ENCODE peak calls at places on chromosomes 5 and 9, in six cellular contexts. P is CD8-positive, alpha-beta T cell; K is CD4-positive, alpha-beta T cell; S is neuronal stem cell; I is PC-9; W is left ventricle myocardium inferior. V is an unnamed sample.

GRCh38 chr5:23704176-23704855 is 196.9 kb downstream of the PRDM9 start:
- DNase-seq in S (no peak), K (no peak), W (no peak), I (no peak), P (no peak), V (peak)

GRCh38 chr5:132419517-132420468 is 50.3 kb downstream of the SLC22A5 start:
- DNase-seq in P (peak), I (peak), W (peak), K (peak), S (peak), V (no peak)

GRCh38 chr5:308672-309271 is 12.7 kb upstream of the AHRR start:
- DNase-seq in W (no peak), P (no peak), K (no peak), I (no peak), S (no peak), V (no peak)

GRCh38 chr5:133353741-133354140 is 258.6 kb downstream of the FSTL4 start:
- DNase-seq in I (no peak), W (no peak), K (no peak), S (peak), P (no peak), V (no peak)

GRCh38 chr5:175680020-175680419 is 22.1 kb downstream of the HRH2 start:
- DNase-seq in P (no peak), K (no peak), S (no peak), W (no peak), I (no peak), V (no peak)

GRCh38 chr5:35518104-35518503 is 99.6 kb upstream of the SPEF2 start:
- DNase-seq in I (no peak), P (no peak), S (no peak), K (no peak), W (no peak), V (no peak)

GRCh38 chr9:14993891-14994554 is 83.8 kb upstream of the FREM1 start:
- DNase-seq in S (no peak), W (no peak), P (no peak), K (no peak), I (no peak), V (no peak)

GRCh38 chr5:138408023-138408422 is 30.8 kb upstream of the REEP2 start:
- DNase-seq in S (no peak), I (no peak), P (no peak), W (no peak), K (no peak), V (no peak)

GRCh38 chr9:134536101-134536900 is 105.3 kb upstream of the COL5A1 start:
- DNase-seq in P (no peak), W (peak), I (no peak), S (no peak), K (no peak), V (no peak)

GRCh38 chr9:4324513-4324912 is 24.6 kb upstream of the GLIS3 start:
- DNase-seq in W (no peak), P (no peak), K (no peak), I (no peak), S (no peak), V (no peak)

GRCh38 chr5:135996611-135997010 is 32.2 kb upstream of the TGFBI start:
- DNase-seq in S (no peak), P (no peak), K (no peak), I (no peak), W (no peak), V (no peak)

DNA sequence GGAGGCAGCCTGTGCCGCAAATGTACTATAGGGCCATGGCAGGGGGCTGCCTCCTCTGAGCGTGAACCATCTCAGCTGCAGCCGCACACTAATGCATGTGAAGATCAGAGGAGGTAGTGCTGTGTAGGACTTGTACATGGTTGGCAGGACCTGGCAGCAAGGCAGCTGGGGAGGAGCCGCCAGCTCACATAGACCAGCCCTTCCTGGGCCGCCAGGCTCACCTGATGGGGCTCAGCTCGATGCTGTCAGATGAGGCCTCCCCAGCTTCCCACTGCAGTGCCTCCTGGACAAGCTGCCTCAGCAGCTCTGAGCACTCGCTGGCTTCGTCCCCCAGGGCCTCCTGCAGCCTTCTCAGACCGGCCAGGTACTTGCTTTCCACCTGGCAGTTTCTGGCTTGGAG is 18.0 kb upstream of the CORO2A start:
- DNase-seq in I (no peak), S (no peak), W (no peak), P (no peak), K (no peak), V (no peak)
- H3K27ac ChIP-seq in I (no peak), S (no peak), W (no peak), P (no peak), K (no peak), V (no peak)

GRCh38 chr5:83447533-83447932 is 24.0 kb upstream of the VCAN start:
- DNase-seq in P (no peak), S (no peak), K (no peak), W (no peak), I (no peak), V (no peak)
- H3K27ac ChIP-seq in P (no peak), S (no peak), K (no peak), W (no peak), I (no peak), V (no peak)

DNA sequence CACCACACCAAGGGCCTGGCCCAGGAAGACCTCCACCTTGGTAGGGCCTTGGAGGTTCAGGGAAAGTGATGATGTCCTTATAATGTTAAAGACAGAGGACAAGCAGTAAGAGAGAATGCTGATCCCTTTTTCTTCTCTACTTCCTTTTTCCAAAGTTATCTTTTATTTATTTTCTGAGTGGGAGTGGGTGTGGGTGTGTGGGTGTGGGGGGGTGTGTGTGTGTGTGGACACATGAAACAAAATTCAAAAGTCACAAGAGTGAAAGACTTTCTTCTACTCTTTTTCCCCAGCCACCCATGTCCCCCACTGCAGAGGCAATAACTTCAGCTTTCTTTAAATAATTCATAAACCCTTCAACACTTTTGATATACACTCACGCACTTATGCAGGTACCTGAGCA is 70.8 kb downstream of the ROR2 start:
- DNase-seq in W (no peak), K (no peak), I (no peak), S (no peak), P (no peak), V (no peak)
- H3K27ac ChIP-seq in W (no peak), K (no peak), I (no peak), S (no peak), P (no peak), V (no peak)

DNA sequence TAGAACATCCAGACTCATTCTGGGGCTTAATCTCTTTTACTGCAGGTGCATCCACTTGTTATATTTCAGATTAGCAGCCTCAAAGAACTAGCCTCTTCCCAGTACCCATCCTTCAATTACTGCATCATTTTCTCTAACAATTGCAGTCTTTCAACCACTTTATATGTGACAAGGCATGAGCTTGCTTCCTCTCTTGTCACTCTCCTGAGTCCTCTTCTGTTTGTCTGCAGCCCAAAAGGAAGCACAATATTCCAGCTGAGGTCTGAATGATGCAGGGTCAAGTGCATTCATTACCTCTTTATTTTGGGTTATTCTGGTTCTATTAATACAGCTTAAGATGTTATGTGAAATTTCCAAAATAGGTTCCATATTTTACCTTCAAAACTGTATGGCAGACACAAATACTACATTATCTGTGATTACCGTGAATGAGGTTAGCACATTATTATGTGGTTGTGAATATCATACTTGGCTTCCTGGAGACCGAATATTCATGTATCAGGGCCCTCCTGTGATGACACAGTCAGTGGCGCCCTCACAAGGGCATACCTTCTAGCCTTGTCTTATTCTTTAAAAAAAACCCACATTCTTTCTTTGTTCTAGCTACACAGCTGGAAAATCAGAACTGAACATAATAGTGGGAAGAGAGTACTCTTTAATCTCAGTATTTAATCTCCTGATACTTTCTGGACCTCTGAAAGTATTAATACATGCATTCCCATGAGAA is 323.8 kb downstream of the PDE4D start:
- DNase-seq in S (no peak), K (no peak), I (no peak), W (no peak), P (no peak), V (no peak)
- H3K27ac ChIP-seq in S (peak), K (no peak), I (no peak), W (no peak), P (no peak), V (no peak)

GRCh38 chr9:136024696-136025316 is 63.6 kb upstream of the UBAC1 start:
- DNase-seq in S (no peak), P (no peak), I (no peak), W (peak), K (no peak), V (no peak)
- H3K27ac ChIP-seq in S (no peak), P (no peak), I (no peak), W (peak), K (no peak), V (peak)

DNA sequence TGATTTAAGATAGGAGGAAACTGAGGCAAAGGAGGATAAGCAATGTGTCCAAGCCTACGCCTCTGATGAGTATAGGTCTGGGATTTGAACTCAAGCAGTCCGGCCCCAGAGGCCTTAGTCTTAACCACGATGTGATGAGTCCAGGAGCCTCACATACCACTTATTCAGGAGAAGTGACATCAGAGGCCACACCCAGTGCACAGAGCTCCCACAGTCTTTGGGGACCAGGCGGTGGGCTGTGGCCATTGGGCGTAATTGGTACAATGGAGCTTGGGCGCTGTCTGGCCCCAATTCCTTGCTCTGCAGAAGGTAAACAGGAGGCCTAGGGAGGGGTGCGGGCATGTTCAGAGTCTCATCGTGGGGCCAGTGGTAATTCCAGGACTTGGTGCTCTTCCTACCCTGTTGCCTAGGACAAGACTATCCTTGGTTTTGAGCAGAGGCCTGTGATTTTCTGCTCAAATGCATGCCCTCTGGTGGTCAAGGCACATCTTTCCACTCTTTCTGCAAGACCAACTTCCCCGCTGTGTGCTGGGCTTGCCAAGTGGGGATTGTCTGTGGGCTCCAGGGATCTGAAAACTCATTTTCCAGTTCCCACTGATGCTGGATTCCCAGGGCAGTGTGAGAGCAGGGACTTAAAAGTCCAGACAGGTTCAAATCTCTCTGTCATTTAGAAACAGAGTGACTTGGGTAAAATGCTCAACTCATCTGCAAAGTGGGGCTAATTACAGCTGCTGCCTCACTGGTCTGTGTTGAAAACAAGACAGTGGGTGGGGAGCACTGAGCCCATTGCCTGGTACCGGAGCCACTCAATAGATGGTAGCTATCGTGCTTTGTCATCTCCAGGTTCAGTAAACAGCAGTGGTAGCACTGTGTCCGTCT is 15.8 kb downstream of the NDST1 start:
- DNase-seq in P (no peak), I (peak), W (no peak), K (no peak), S (no peak), V (no peak)
- H3K27ac ChIP-seq in P (no peak), I (no peak), W (peak), K (no peak), S (no peak), V (no peak)

GRCh38 chr5:137075163-137075970 is 423.8 kb downstream of the SPOCK1 start:
- DNase-seq in S (peak), I (peak), W (peak), K (no peak), P (no peak), V (no peak)

GRCh38 chr5:137072376-137073174 is 426.6 kb downstream of the SPOCK1 start:
- DNase-seq in K (no peak), I (no peak), W (no peak), S (no peak), P (no peak), V (no peak)

GRCh38 chr5:137073192-137073591 is 425.9 kb downstream of the SPOCK1 start:
- DNase-seq in I (no peak), P (no peak), S (no peak), K (no peak), W (no peak), V (no peak)

GRCh38 chr5:137084016-137084415 is 415.1 kb downstream of the SPOCK1 start:
- DNase-seq in W (no peak), K (no peak), S (no peak), I (no peak), P (no peak), V (no peak)

DNA sequence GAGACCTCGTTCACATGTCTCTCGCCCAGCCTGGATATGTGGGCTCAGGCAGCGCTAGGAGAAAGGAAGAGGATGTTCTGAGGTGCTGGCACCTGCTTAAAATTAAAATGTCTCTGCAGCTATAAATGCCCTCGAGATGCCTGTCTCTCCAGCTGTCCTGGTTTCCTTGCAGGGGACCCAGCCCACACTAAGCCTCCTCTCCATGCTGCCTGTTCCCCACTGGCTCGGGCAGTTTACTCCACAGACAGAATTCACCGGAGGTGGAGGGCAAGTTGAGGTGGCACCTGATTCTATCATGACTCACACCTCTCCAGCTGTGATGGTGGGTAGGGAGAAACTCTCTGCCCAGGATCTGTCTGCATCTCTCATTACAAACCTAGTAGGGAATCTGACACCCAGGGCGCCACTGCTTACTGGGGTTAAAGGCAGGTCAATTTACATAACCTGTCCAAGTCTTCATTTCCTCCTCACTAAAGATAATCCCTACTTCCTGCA is 420.9 kb downstream of the SPOCK1 start:
- DNase-seq in I (peak), W (no peak), P (no peak), K (no peak), S (no peak), V (no peak)
- H3K27ac ChIP-seq in I (peak), W (no peak), P (no peak), K (no peak), S (no peak), V (no peak)

GRCh38 chr9:93507780-93508179 is 54.4 kb upstream of the FAM120AOS start:
- DNase-seq in K (no peak), I (no peak), P (no peak), S (no peak), W (no peak), V (no peak)

GRCh38 chr9:93501406-93501805 is 48.0 kb upstream of the FAM120AOS start:
- DNase-seq in I (no peak), K (no peak), W (no peak), S (no peak), P (no peak), V (no peak)

GRCh38 chr9:93500571-93501298 is 47.4 kb upstream of the FAM120AOS start:
- DNase-seq in W (no peak), I (no peak), P (no peak), K (no peak), S (no peak), V (no peak)

GRCh38 chr9:93505518-93506123 is 52.2 kb upstream of the FAM120AOS start:
- DNase-seq in I (no peak), S (no peak), K (no peak), P (no peak), W (no peak), V (no peak)

GRCh38 chr9:93503381-93503780 is 50.0 kb upstream of the FAM120AOS start:
- DNase-seq in K (no peak), I (no peak), S (no peak), P (no peak), W (no peak), V (no peak)
- H3K27ac ChIP-seq in K (no peak), I (no peak), S (no peak), P (no peak), W (no peak), V (no peak)

DNA sequence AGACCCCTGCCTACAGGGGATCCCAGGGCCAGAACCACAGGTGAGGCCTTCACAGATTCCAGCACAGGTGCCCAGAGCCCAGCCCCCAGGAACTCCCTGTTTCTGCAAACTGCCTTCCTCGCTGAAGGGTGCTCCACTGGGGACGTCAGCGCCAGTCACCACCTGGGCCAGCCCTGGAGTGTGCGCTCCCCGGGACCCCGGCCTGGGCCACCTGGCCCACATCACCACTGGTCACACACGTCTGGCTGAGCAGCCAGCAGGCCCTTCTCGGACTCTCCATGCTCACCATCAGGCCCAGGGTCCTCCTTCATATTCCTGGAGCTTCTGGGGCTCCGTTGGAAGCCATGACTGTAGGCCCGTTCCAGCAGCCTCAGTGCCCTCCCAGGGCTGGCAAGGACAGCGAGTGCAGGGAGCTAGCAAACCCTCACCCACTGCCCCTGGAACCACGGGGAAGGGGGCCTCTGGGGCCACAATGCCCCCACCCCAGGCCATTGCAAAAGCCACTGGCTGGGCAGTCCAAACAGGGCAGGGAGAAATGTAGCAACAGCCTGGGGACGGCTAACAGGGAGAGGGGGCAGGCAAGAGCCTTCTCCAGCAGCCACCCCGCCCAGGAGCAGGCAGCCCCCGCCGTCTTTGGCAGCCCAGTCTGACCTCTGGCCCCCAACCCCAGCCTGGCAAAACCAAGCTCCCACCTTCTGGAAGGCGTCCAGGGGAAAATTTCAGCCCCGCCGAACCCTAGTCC is 1.3 kb downstream of the AGPAT2 start:
- DNase-seq in W (peak), I (no peak), P (no peak), K (no peak), S (no peak), V (no peak)
- H3K27ac ChIP-seq in W (peak), I (no peak), P (no peak), K (no peak), S (no peak), V (no peak)